ENCODE peak calls at places on chromosomes 6 and 20, in six cellular contexts. One of them, this sample, is unnamed.

GRCh38 chr6:98525860-98526259 is 308.5 kb upstream of the POU3F2 start:
- DNase-seq in thyroid gland: no peak
- DNase-seq in DND-41: no peak
- DNase-seq in tibial artery: no peak
- DNase-seq in KBM-7: no peak
- DNase-seq in T-helper 9 cell: no peak
- DNase-seq in this sample: no peak

GRCh38 chr20:63978319-63979220 is 872 bp downstream of the SAMD10 start:
- DNase-seq in thyroid gland: peak; percentile 84
- DNase-seq in DND-41: peak; percentile 63
- DNase-seq in tibial artery: no peak
- DNase-seq in KBM-7: peak; percentile 63
- DNase-seq in T-helper 9 cell: peak; percentile 35
- DNase-seq in this sample: no peak

GRCh38 chr6:111601875-111602274 is 3.8 kb downstream of the TRAF3IP2 start:
- DNase-seq in thyroid gland: peak; percentile 20
- DNase-seq in DND-41: no peak
- DNase-seq in tibial artery: peak; percentile 75
- DNase-seq in KBM-7: peak; percentile 38
- DNase-seq in T-helper 9 cell: no peak
- DNase-seq in this sample: no peak

GRCh38 chr20:50260480-50261221 is 70.0 kb downstream of the CEBPB start:
- DNase-seq in thyroid gland: no peak
- DNase-seq in DND-41: no peak
- DNase-seq in tibial artery: no peak
- DNase-seq in KBM-7: no peak
- DNase-seq in T-helper 9 cell: no peak
- DNase-seq in this sample: no peak

GRCh38 chr6:15299430-15300131 is 53.7 kb downstream of the JARID2 start:
- DNase-seq in thyroid gland: no peak
- DNase-seq in DND-41: peak; percentile 39
- DNase-seq in tibial artery: peak; percentile 48
- DNase-seq in KBM-7: peak; percentile 98
- DNase-seq in T-helper 9 cell: no peak
- DNase-seq in this sample: no peak

GRCh38 chr6:128914051-128914450 is 31.1 kb downstream of the LAMA2 start:
- DNase-seq in thyroid gland: no peak
- DNase-seq in DND-41: no peak
- DNase-seq in tibial artery: no peak
- DNase-seq in KBM-7: no peak
- DNase-seq in T-helper 9 cell: no peak
- DNase-seq in this sample: no peak

GRCh38 chr20:1469306-1469905 is 2.8 kb upstream of the NSFL1C start:
- DNase-seq in thyroid gland: no peak
- DNase-seq in DND-41: no peak
- DNase-seq in tibial artery: no peak
- DNase-seq in KBM-7: no peak
- DNase-seq in T-helper 9 cell: no peak
- DNase-seq in this sample: no peak

GRCh38 chr20:34065260-34065659 is 46.8 kb downstream of the EIF2S2 start:
- DNase-seq in thyroid gland: peak; percentile 71
- DNase-seq in DND-41: no peak
- DNase-seq in tibial artery: no peak
- DNase-seq in KBM-7: no peak
- DNase-seq in T-helper 9 cell: no peak
- DNase-seq in this sample: no peak

GRCh38 chr6:1313755-1314503 is 2.0 kb downstream of the FOXQ1 start:
- DNase-seq in thyroid gland: peak; percentile 51
- DNase-seq in DND-41: no peak
- DNase-seq in tibial artery: no peak
- DNase-seq in KBM-7: peak; percentile 9
- DNase-seq in T-helper 9 cell: no peak
- DNase-seq in this sample: no peak

GRCh38 chr20:54221383-54221782 is 13.5 kb downstream of the PFDN4 start:
- DNase-seq in thyroid gland: no peak
- DNase-seq in DND-41: no peak
- DNase-seq in tibial artery: no peak
- DNase-seq in KBM-7: no peak
- DNase-seq in T-helper 9 cell: no peak
- DNase-seq in this sample: no peak

GRCh38 chr6:15443119-15443518 is 197.2 kb downstream of the JARID2 start:
- DNase-seq in thyroid gland: no peak
- DNase-seq in DND-41: no peak
- DNase-seq in tibial artery: no peak
- DNase-seq in KBM-7: no peak
- DNase-seq in T-helper 9 cell: no peak
- DNase-seq in this sample: no peak

GRCh38 chr6:599946-600448 is 56.9 kb downstream of the HUS1B start:
- DNase-seq in thyroid gland: no peak
- DNase-seq in DND-41: no peak
- DNase-seq in tibial artery: no peak
- DNase-seq in KBM-7: no peak
- DNase-seq in T-helper 9 cell: no peak
- DNase-seq in this sample: no peak

GRCh38 chr6:75993236-75994162 is 79.0 kb downstream of the IMPG1 start:
- DNase-seq in thyroid gland: no peak
- DNase-seq in DND-41: no peak
- DNase-seq in tibial artery: no peak
- DNase-seq in KBM-7: no peak
- DNase-seq in T-helper 9 cell: no peak
- DNase-seq in this sample: no peak

GRCh38 chr6:170162011-170162770 is 128.7 kb downstream of the DLL1 start:
- DNase-seq in thyroid gland: no peak
- DNase-seq in DND-41: no peak
- DNase-seq in tibial artery: no peak
- DNase-seq in KBM-7: no peak
- DNase-seq in T-helper 9 cell: no peak
- DNase-seq in this sample: no peak

GRCh38 chr6:32785781-32786533 is 22.6 kb upstream of the HLA-DQB2 start:
- DNase-seq in thyroid gland: peak; percentile 11
- DNase-seq in DND-41: peak; percentile 44
- DNase-seq in tibial artery: peak; percentile 36
- DNase-seq in KBM-7: peak; percentile 82
- DNase-seq in T-helper 9 cell: no peak
- DNase-seq in this sample: peak; percentile 13

GRCh38 chr6:104207635-104208034 is 652.1 kb downstream of the HACE1 start:
- DNase-seq in thyroid gland: no peak
- DNase-seq in DND-41: no peak
- DNase-seq in tibial artery: no peak
- DNase-seq in KBM-7: no peak
- DNase-seq in T-helper 9 cell: no peak
- DNase-seq in this sample: no peak

GRCh38 chr6:34005845-34006644 is 139.8 kb downstream of the GRM4 start:
- DNase-seq in thyroid gland: no peak
- DNase-seq in DND-41: no peak
- DNase-seq in tibial artery: no peak
- DNase-seq in KBM-7: no peak
- DNase-seq in T-helper 9 cell: no peak
- DNase-seq in this sample: no peak

GRCh38 chr20:33392016-33392415 is 9.3 kb downstream of the CDK5RAP1 start:
- DNase-seq in thyroid gland: no peak
- DNase-seq in DND-41: no peak
- DNase-seq in tibial artery: no peak
- DNase-seq in KBM-7: no peak
- DNase-seq in T-helper 9 cell: no peak
- DNase-seq in this sample: no peak